ENCODE peak calls at places on chromosomes 5 and 9, in four cellular contexts. One of them, this sample, is unnamed. For H3K27me3, the result is how much of the 10 kb centered on the place peaks cover.

GRCh38 chr9:120413121-120414048 is 166.6 kb downstream of the CDK5RAP2 start:
- DNase-seq in endothelial cell of umbilical vein: no peak
- DNase-seq in HCT116: no peak
- DNase-seq in GM23338: peak
- DNase-seq in this sample: no peak

GRCh38 chr5:124065508-124065907 is 553.5 kb downstream of the CSNK1G3 start:
- DNase-seq in endothelial cell of umbilical vein: no peak
- DNase-seq in HCT116: no peak
- DNase-seq in GM23338: no peak
- DNase-seq in this sample: no peak

GRCh38 chr5:38483788-38484398 is 72.6 kb downstream of the LIFR start:
- DNase-seq in GM23338: peak
- DNase-seq in endothelial cell of umbilical vein: no peak
- DNase-seq in HCT116: no peak
- DNase-seq in this sample: no peak

GRCh38 chr9:112866662-112867274 is 23.9 kb downstream of the SLC46A2 start:
- DNase-seq in HCT116: peak
- DNase-seq in GM23338: peak
- DNase-seq in endothelial cell of umbilical vein: no peak
- DNase-seq in this sample: no peak

GRCh38 chr5:123549256-123549904 is 37.4 kb downstream of the CSNK1G3 start:
- DNase-seq in HCT116: no peak
- DNase-seq in GM23338: no peak
- DNase-seq in endothelial cell of umbilical vein: no peak
- DNase-seq in this sample: no peak

GRCh38 chr9:89052470-89053097 is 61.3 kb downstream of the S1PR3 start:
- DNase-seq in GM23338: no peak
- DNase-seq in endothelial cell of umbilical vein: no peak
- DNase-seq in HCT116: no peak
- DNase-seq in this sample: no peak

GRCh38 chr5:148394587-148395019 is 10.8 kb downstream of the FBXO38 start:
- DNase-seq in HCT116: no peak
- DNase-seq in endothelial cell of umbilical vein: no peak
- DNase-seq in GM23338: no peak
- DNase-seq in this sample: no peak

GRCh38 chr9:90099262-90099982 is 494.6 kb downstream of the GADD45G start:
- DNase-seq in HCT116: no peak
- DNase-seq in GM23338: peak
- DNase-seq in endothelial cell of umbilical vein: peak
- DNase-seq in this sample: peak

GRCh38 chr9:106775960-106776359 is 87.0 kb upstream of the ZNF462 start:
- DNase-seq in endothelial cell of umbilical vein: no peak
- DNase-seq in HCT116: no peak
- DNase-seq in GM23338: no peak
- DNase-seq in this sample: no peak

GRCh38 chr5:95761771-95762680 is 30.9 kb downstream of the RHOBTB3 start:
- DNase-seq in endothelial cell of umbilical vein: peak
- DNase-seq in GM23338: no peak
- DNase-seq in HCT116: no peak
- DNase-seq in this sample: no peak

GRCh38 chr9:134293576-134294227 is 32.6 kb upstream of the RXRA start:
- DNase-seq in HCT116: no peak
- DNase-seq in endothelial cell of umbilical vein: peak
- DNase-seq in GM23338: no peak
- DNase-seq in this sample: no peak

GRCh38 chr5:157471709-157472108 is 11.7 kb downstream of the NIPAL4 start:
- DNase-seq in GM23338: peak
- DNase-seq in HCT116: peak
- DNase-seq in endothelial cell of umbilical vein: peak
- DNase-seq in this sample: peak

GRCh38 chr5:169576181-169576598 is 7.4 kb upstream of the SPDL1 start:
- DNase-seq in GM23338: no peak
- DNase-seq in endothelial cell of umbilical vein: no peak
- DNase-seq in HCT116: no peak
- DNase-seq in this sample: no peak

GRCh38 chr5:60649288-60649917 is 50.6 kb downstream of the DEPDC1B start:
- DNase-seq in endothelial cell of umbilical vein: peak
- DNase-seq in HCT116: peak
- DNase-seq in GM23338: peak
- DNase-seq in this sample: peak

GRCh38 chr5:50967388-50968039 is 301.1 kb downstream of the PARP8 start:
- DNase-seq in HCT116: no peak
- DNase-seq in endothelial cell of umbilical vein: no peak
- DNase-seq in GM23338: peak
- DNase-seq in this sample: no peak

GRCh38 chr9:108477538-108478006 is 378.2 kb downstream of the ACTL7B start:
- DNase-seq in endothelial cell of umbilical vein: peak
- DNase-seq in GM23338: no peak
- DNase-seq in HCT116: no peak
- DNase-seq in this sample: no peak

GRCh38 chr9:108618906-108619550 is 236.8 kb downstream of the ACTL7B start:
- DNase-seq in endothelial cell of umbilical vein: no peak
- DNase-seq in GM23338: no peak
- DNase-seq in HCT116: no peak
- DNase-seq in this sample: no peak

GRCh38 chr5:28580616-28581015 is 1542.2 kb upstream of the CDH9 start:
- DNase-seq in HCT116: no peak
- DNase-seq in GM23338: no peak
- DNase-seq in endothelial cell of umbilical vein: no peak
- DNase-seq in this sample: no peak

GRCh38 chr9:128127568-128127989 is at the start of gene PTGES2:
- DNase-seq in GM23338: peak
- DNase-seq in HCT116: peak
- DNase-seq in endothelial cell of umbilical vein: peak
- DNase-seq in this sample: peak

GRCh38 chr5:28281381-28281780 is 1243.0 kb upstream of the CDH9 start:
- DNase-seq in endothelial cell of umbilical vein: no peak
- DNase-seq in HCT116: no peak
- DNase-seq in GM23338: no peak
- DNase-seq in this sample: no peak

GRCh38 chr9:33125871-33126822 is 41.0 kb downstream of the B4GALT1 start:
- DNase-seq in HCT116: no peak
- DNase-seq in endothelial cell of umbilical vein: no peak
- DNase-seq in GM23338: no peak
- DNase-seq in this sample: no peak

GRCh38 chr5:118042076-118042475 is 946.3 kb downstream of the DTWD2 start:
- DNase-seq in endothelial cell of umbilical vein: no peak
- DNase-seq in HCT116: no peak
- DNase-seq in GM23338: no peak
- DNase-seq in this sample: no peak

GRCh38 chr5:87030699-87031098 is 237.0 kb upstream of the RASA1 start:
- DNase-seq in GM23338: no peak
- DNase-seq in HCT116: no peak
- DNase-seq in endothelial cell of umbilical vein: no peak
- DNase-seq in this sample: no peak

GRCh38 chr5:54671111-54671531 is 153.6 kb downstream of the SNX18 start:
- DNase-seq in HCT116: no peak
- DNase-seq in GM23338: no peak
- DNase-seq in endothelial cell of umbilical vein: no peak
- DNase-seq in this sample: no peak

GRCh38 chr9:27339661-27340295 is 42.8 kb upstream of the EQTN start:
- DNase-seq in endothelial cell of umbilical vein: no peak
- DNase-seq in HCT116: no peak
- DNase-seq in GM23338: no peak
- DNase-seq in this sample: no peak

GRCh38 chr5:73822989-73823339 is 197.0 kb downstream of the ARHGEF28 start:
- DNase-seq in endothelial cell of umbilical vein: peak
- DNase-seq in HCT116: no peak
- DNase-seq in GM23338: no peak
- DNase-seq in this sample: no peak

GRCh38 chr5:150022163-150022540 is 21.6 kb downstream of the HMGXB3 start:
- DNase-seq in HCT116: peak
- DNase-seq in GM23338: no peak
- DNase-seq in endothelial cell of umbilical vein: peak
- DNase-seq in this sample: no peak

GRCh38 chr5:83097582-83098265 is 20.4 kb downstream of the XRCC4 start:
- DNase-seq in HCT116: no peak
- DNase-seq in GM23338: no peak
- DNase-seq in endothelial cell of umbilical vein: peak
- DNase-seq in this sample: no peak

GRCh38 chr9:119961774-119962408 is 592.7 kb upstream of the BRINP1 start:
- DNase-seq in GM23338: peak
- DNase-seq in endothelial cell of umbilical vein: peak
- DNase-seq in HCT116: peak
- DNase-seq in this sample: peak

GRCh38 chr9:89498845-89499480 is 1.1 kb upstream of the SEMA4D start:
- DNase-seq in endothelial cell of umbilical vein: no peak
- DNase-seq in HCT116: no peak
- DNase-seq in GM23338: no peak
- DNase-seq in this sample: no peak

GRCh38 chr9:133356391-133357091 is at the start of the genes SURF1 and SURF2:
- DNase-seq in GM23338: peak
- DNase-seq in endothelial cell of umbilical vein: peak
- DNase-seq in HCT116: no peak
- DNase-seq in this sample: peak

GRCh38 chr5:53601570-53601969 is 41.1 kb downstream of the NDUFS4 start:
- DNase-seq in HCT116: peak
- DNase-seq in endothelial cell of umbilical vein: no peak
- DNase-seq in GM23338: no peak
- DNase-seq in this sample: no peak

GRCh38 chr5:131974956-131975726 is 29.7 kb upstream of the MEIKIN start:
- DNase-seq in GM23338: peak
- DNase-seq in HCT116: no peak
- DNase-seq in endothelial cell of umbilical vein: no peak
- DNase-seq in this sample: no peak

GRCh38 chr5:165714594-165714993 is 2209.2 kb downstream of the MAT2B start:
- DNase-seq in HCT116: no peak
- DNase-seq in endothelial cell of umbilical vein: no peak
- DNase-seq in GM23338: no peak
- DNase-seq in this sample: no peak

GRCh38 chr9:70455993-70456704 is 41.7 kb upstream of the KLF9 start:
- DNase-seq in HCT116: no peak
- DNase-seq in GM23338: no peak
- DNase-seq in endothelial cell of umbilical vein: no peak
- DNase-seq in this sample: no peak
- H2AFZ ChIP-seq in HCT116: no peak
- H2AFZ ChIP-seq in GM23338: peak
- H2AFZ ChIP-seq in endothelial cell of umbilical vein: no peak
- H2AFZ ChIP-seq in this sample: no peak

GRCh38 chr9:126584611-126585010 is 29.1 kb upstream of the LMX1B start:
- DNase-seq in GM23338: no peak
- DNase-seq in HCT116: no peak
- DNase-seq in endothelial cell of umbilical vein: no peak
- DNase-seq in this sample: no peak
- H3K27me3 ChIP-seq in GM23338: under half
- H3K27me3 ChIP-seq in HCT116: under half
- H3K27me3 ChIP-seq in endothelial cell of umbilical vein: under half
- H3K27me3 ChIP-seq in this sample: under half

GRCh38 chr5:89229331-89230070 is 346.5 kb upstream of the MEF2C start:
- DNase-seq in HCT116: no peak
- DNase-seq in GM23338: no peak
- DNase-seq in endothelial cell of umbilical vein: no peak
- DNase-seq in this sample: no peak
- H3K4me2 ChIP-seq in HCT116: no peak
- H3K4me2 ChIP-seq in GM23338: no peak
- H3K4me2 ChIP-seq in endothelial cell of umbilical vein: no peak
- H3K4me2 ChIP-seq in this sample: no peak

GRCh38 chr5:100539519-100539918 is 4.3 kb downstream of the FAM174A start:
- DNase-seq in GM23338: no peak
- DNase-seq in HCT116: no peak
- DNase-seq in endothelial cell of umbilical vein: no peak
- DNase-seq in this sample: no peak
- H2AFZ ChIP-seq in GM23338: no peak
- H2AFZ ChIP-seq in HCT116: no peak
- H2AFZ ChIP-seq in endothelial cell of umbilical vein: no peak
- H2AFZ ChIP-seq in this sample: no peak

GRCh38 chr5:80568251-80568650 is 1.8 kb downstream of the ANKRD34B start:
- DNase-seq in HCT116: no peak
- DNase-seq in GM23338: no peak
- DNase-seq in endothelial cell of umbilical vein: no peak
- DNase-seq in this sample: no peak

GRCh38 chr5:80573062-80573461 is 3.0 kb upstream of the ANKRD34B start:
- DNase-seq in HCT116: no peak
- DNase-seq in GM23338: no peak
- DNase-seq in endothelial cell of umbilical vein: no peak
- DNase-seq in this sample: no peak

GRCh38 chr5:80566711-80567259 is 3.3 kb downstream of the ANKRD34B start:
- DNase-seq in HCT116: no peak
- DNase-seq in GM23338: no peak
- DNase-seq in endothelial cell of umbilical vein: no peak
- DNase-seq in this sample: no peak

GRCh38 chr5:80569086-80569960 is 757 bp downstream of the ANKRD34B start:
- DNase-seq in HCT116: no peak
- DNase-seq in endothelial cell of umbilical vein: no peak
- DNase-seq in GM23338: peak
- DNase-seq in this sample: no peak

DNA sequence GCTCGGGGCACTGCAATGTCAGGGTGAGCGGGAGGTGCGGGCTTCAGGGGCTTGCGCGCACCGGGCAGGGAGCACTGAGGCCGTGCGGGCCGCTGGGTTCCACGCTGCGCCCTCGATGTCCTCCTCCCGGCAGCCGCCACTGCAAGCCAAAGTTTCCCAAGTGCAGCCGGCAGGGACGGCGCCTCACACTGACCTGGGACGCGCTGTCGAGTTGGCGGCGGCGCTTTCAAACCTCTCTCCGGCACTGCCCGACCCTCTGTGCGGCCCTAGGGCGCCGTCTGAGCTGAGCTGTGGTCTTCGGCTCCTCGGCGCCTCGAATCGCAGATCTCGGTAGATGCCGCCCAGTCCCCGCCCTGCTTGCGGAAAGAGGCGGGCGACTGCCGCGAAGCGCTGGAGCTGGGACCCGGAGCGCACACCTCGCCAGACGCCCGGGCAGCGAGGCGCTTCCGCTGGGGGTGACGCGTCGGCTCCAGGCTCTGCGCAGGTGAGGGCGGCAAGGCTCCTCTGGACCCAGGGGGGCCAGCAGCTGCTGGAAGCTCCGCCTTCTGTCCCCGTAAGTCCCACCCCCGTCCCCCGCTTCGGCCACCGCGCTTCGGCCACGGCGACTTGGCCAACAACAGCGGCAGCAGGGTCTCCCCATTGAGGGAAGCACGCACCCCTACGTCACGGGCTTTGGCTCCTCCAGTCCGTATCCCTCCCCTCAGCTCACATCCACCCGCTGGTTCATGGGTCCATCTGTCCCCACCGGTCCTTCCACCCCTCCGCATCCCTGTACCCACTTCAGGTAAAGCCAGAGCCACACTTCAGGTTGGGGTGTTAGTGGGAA is at the start of gene ANKRD34B:
- DNase-seq in GM23338: peak
- DNase-seq in HCT116: no peak
- DNase-seq in endothelial cell of umbilical vein: peak
- DNase-seq in this sample: no peak
- H3K27me3 ChIP-seq in GM23338: half or more
- H3K27me3 ChIP-seq in HCT116: under half
- H3K27me3 ChIP-seq in endothelial cell of umbilical vein: under half
- H3K27me3 ChIP-seq in this sample: under half

DNA sequence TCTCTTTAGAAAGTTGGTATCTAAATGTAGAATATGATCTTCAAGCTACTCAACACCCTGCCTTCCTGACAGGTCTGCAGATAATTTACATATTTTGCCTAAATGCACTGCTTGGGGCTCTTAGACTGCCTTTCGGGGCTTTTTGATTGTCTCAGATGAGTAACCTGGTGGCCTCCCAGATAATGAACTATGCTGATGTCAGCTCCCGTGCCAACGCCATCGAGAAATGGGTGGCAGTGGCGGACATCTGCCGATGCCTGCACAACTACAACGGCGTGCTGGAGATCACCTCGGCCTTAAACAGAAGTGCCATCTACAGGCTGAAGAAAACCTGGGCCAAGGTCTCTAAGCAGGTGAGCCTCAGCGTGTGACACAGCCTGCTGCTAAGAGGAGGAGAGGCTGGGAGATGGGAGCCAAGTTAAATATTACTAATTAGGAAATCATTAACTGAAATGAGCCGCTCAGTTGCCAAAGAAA is 20.9 kb upstream of the CKMT2 start:
- DNase-seq in endothelial cell of umbilical vein: no peak
- DNase-seq in GM23338: no peak
- DNase-seq in HCT116: no peak
- DNase-seq in this sample: peak
- H3K4me2 ChIP-seq in endothelial cell of umbilical vein: no peak
- H3K4me2 ChIP-seq in GM23338: no peak
- H3K4me2 ChIP-seq in HCT116: no peak
- H3K4me2 ChIP-seq in this sample: peak

This sample was measured in Karpas-422.